ENCODE peak calls at places on chromosomes 12 and 14, in eight cellular contexts. B, Z, D, Q, V, Y, J and L are unnamed samples. For H3K27me3, the result is how much of the 10 kb centered on the place peaks cover.

GRCh38 chr14:89503458-89503996 is 86.5 kb upstream of the FOXN3 start:
- DNase-seq in B (no peak), Z (no peak), D (no peak), Q (no peak), V (no peak), Y (no peak), J (no peak), L (no peak)

GRCh38 chr12:132158677-132159554 is 14.7 kb downstream of the NOC4L start:
- DNase-seq in B (no peak), Z (no peak), D (peak), Q (no peak), V (no peak), Y (peak), J (no peak), L (no peak)

GRCh38 chr14:70278281-70278680 is 81.2 kb downstream of the COX16 start:
- DNase-seq in B (no peak), Z (no peak), D (no peak), Q (no peak), V (no peak), Y (no peak), J (no peak), L (no peak)

GRCh38 chr12:25769076-25769945 is 189.2 kb upstream of the RASSF8 start:
- DNase-seq in B (no peak), Z (no peak), D (no peak), Q (no peak), V (no peak), Y (no peak), J (no peak), L (no peak)

GRCh38 chr14:102775855-102776760 is 1.1 kb upstream of the TRAF3 start:
- DNase-seq in B (peak), Z (peak), D (peak), Q (peak), V (peak), Y (no peak), J (peak), L (peak)

GRCh38 chr12:59660148-59660547 is 64.3 kb downstream of the SLC16A7 start:
- DNase-seq in B (no peak), Z (no peak), D (no peak), Q (no peak), V (no peak), Y (no peak), J (no peak), L (no peak)

GRCh38 chr12:4997939-4998338 is 45.7 kb upstream of the KCNA5 start:
- DNase-seq in B (no peak), Z (no peak), D (peak), Q (no peak), V (no peak), Y (no peak), J (peak), L (no peak)

GRCh38 chr12:78880078-78880477 is 15.5 kb downstream of the SYT1 start:
- DNase-seq in B (no peak), Z (no peak), D (no peak), Q (no peak), V (no peak), Y (no peak), J (no peak), L (no peak)

GRCh38 chr12:131865196-131865875 is 29.1 kb upstream of the ULK1 start:
- DNase-seq in B (no peak), Z (no peak), D (peak), Q (no peak), V (no peak), Y (no peak), J (no peak), L (peak)

GRCh38 chr14:78595797-78596196 is 425.6 kb downstream of the NRXN3 start:
- DNase-seq in B (no peak), Z (no peak), D (no peak), Q (no peak), V (no peak), Y (no peak), J (no peak), L (peak)

GRCh38 chr12:128844031-128844635 is 9.1 kb upstream of the GLT1D1 start:
- DNase-seq in B (no peak), Z (no peak), D (peak), Q (no peak), V (no peak), Y (no peak), J (no peak), L (peak)

GRCh38 chr12:66603458-66603857 is 75.4 kb downstream of the GRIP1 start:
- DNase-seq in B (no peak), Z (no peak), D (no peak), Q (peak), V (no peak), Y (no peak), J (no peak), L (no peak)

GRCh38 chr12:74903522-74903921 is 306.1 kb downstream of the KCNC2 start:
- DNase-seq in B (no peak), Z (no peak), D (no peak), Q (no peak), V (no peak), Y (no peak), J (no peak), L (peak)

GRCh38 chr12:3035815-3036702 is 41.1 kb upstream of the TSPAN9 start:
- DNase-seq in B (no peak), Z (no peak), D (peak), Q (no peak), V (no peak), Y (no peak), J (no peak), L (peak)

GRCh38 chr14:82889701-82890100 is 1356.0 kb upstream of the SEL1L start:
- DNase-seq in B (no peak), Z (no peak), D (no peak), Q (no peak), V (no peak), Y (no peak), J (no peak), L (no peak)

GRCh38 chr12:77847665-77848431 is 17.2 kb downstream of the NAV3 start:
- DNase-seq in B (no peak), Z (no peak), D (no peak), Q (no peak), V (no peak), Y (no peak), J (no peak), L (no peak)

GRCh38 chr14:23572841-23573240 is 5.2 kb upstream of the AP1G2 start:
- DNase-seq in B (no peak), Z (no peak), D (peak), Q (no peak), V (no peak), Y (no peak), J (no peak), L (no peak)

GRCh38 chr14:23573384-23573783 is 5.2 kb downstream of the JPH4 start:
- DNase-seq in B (no peak), Z (no peak), D (no peak), Q (peak), V (peak), Y (no peak), J (no peak), L (peak)

GRCh38 chr14:23577004-23577681 is 1.4 kb downstream of the JPH4 start:
- DNase-seq in B (no peak), Z (no peak), D (no peak), Q (peak), V (peak), Y (no peak), J (no peak), L (peak)

GRCh38 chr14:23572524-23572828 is 4.9 kb upstream of the AP1G2 start:
- DNase-seq in B (no peak), Z (no peak), D (no peak), Q (no peak), V (no peak), Y (no peak), J (no peak), L (no peak)

DNA sequence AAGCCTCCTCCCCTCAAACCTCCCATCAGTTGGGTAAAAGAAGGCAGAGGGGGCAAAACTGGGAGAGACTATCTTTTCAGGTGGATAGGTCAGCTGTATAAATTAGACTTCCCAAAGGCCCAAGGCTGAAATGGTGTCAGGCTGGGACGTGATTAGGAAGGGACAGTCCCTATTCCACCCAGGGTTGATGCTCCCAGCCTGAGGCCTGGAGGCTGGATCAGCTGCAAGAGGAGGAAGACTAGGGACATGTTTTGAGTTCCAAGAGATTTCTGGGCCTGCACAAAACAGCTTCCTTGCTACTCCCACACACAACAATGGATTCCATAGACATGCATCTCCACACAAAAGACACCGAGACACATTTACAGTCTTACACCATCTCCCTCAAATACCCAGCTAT is 3.5 kb downstream of the JPH4 start:
- DNase-seq in B (no peak), Z (no peak), D (no peak), Q (no peak), V (peak), Y (no peak), J (no peak), L (peak)
- H3K27me3 ChIP-seq in B (under half), Z (under half), D (under half), Q (under half), V (half or more), Y (half or more), J (under half), L (under half)

GRCh38 chr12:51869931-51870330 is 18.0 kb upstream of the ANKRD33 start:
- DNase-seq in B (no peak), Z (no peak), D (peak), Q (no peak), V (no peak), Y (no peak), J (no peak), L (peak)
- H3K27me3 ChIP-seq in B (under half), Z (under half), D (under half), Q (under half), V (half or more), Y (half or more), J (under half), L (half or more)

GRCh38 chr12:602700-603068 is 60.6 kb downstream of the NINJ2 start:
- DNase-seq in B (no peak), Z (no peak), D (no peak), Q (no peak), V (no peak), Y (no peak), J (no peak), L (no peak)

GRCh38 chr12:604956-605355 is 58.3 kb downstream of the NINJ2 start:
- DNase-seq in B (no peak), Z (no peak), D (no peak), Q (no peak), V (no peak), Y (no peak), J (no peak), L (no peak)

GRCh38 chr12:601976-602699 is 61.1 kb downstream of the NINJ2 start:
- DNase-seq in B (no peak), Z (no peak), D (no peak), Q (no peak), V (no peak), Y (no peak), J (no peak), L (no peak)

GRCh38 chr12:597926-598568 is 65.2 kb downstream of the NINJ2 start:
- DNase-seq in B (no peak), Z (no peak), D (no peak), Q (no peak), V (no peak), Y (no peak), J (no peak), L (peak)

GRCh38 chr12:599756-600155 is 63.5 kb downstream of the NINJ2 start:
- DNase-seq in B (no peak), Z (no peak), D (no peak), Q (no peak), V (no peak), Y (no peak), J (no peak), L (no peak)
- H3K27me3 ChIP-seq in B (under half), Z (under half), D (under half), Q (under half), V (under half), Y (under half), J (under half), L (under half)

DNA sequence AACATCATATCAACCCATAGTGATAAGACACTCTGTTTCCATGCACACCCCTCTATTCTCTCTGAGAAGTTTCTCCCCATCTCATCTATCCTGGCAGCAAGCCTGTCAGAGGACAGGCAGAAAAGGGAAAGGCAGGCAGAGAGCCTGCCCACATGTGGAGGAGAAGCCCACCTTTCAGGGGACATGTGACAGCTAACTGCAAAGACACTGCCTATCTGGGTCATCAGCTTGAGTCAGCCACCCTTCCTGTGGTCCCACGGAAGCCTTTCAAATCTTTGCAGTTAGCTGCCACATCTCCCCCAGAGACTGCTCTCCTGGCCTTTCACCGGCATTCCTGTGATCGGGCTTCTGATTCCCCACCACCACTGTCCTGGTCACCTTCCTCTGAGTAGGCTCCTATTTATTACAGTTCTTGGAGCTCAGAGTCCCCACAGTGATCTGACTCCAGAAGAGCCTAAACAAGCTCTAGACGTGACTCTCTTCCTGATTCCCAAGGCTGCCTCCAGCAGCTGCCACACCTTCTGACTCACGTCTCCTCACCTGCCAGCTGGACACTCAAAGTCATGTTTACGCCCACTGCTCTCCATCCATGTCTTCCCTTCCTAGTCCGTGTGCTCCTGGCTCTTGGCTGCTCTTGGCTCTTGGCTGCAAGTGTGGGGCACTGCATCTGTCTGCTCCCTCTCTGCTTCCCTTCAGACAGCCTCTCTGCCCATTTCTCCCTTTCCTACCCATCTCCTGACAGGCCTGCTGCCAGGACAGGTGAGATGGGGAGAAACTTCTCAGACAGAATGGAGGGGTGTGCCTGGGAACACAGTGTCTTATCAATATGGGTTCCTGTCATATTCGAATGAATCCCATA is 7.5 kb upstream of the KRT1 start:
- DNase-seq in B (no peak), Z (no peak), D (no peak), Q (no peak), V (no peak), Y (no peak), J (no peak), L (no peak)
- H3K27me3 ChIP-seq in B (under half), Z (under half), D (under half), Q (under half), V (half or more), Y (half or more), J (under half), L (under half)

GRCh38 chr14:104375551-104376201 is 203.9 kb upstream of the C14orf180 start:
- DNase-seq in B (no peak), Z (no peak), D (peak), Q (no peak), V (no peak), Y (no peak), J (no peak), L (no peak)

GRCh38 chr14:104376202-104377140 is 203.1 kb upstream of the C14orf180 start:
- DNase-seq in B (no peak), Z (no peak), D (peak), Q (no peak), V (no peak), Y (no peak), J (no peak), L (no peak)

GRCh38 chr14:104377256-104377655 is 202.3 kb upstream of the C14orf180 start:
- DNase-seq in B (no peak), Z (no peak), D (no peak), Q (no peak), V (no peak), Y (no peak), J (no peak), L (no peak)

GRCh38 chr14:104382361-104383087 is 197.0 kb upstream of the C14orf180 start:
- DNase-seq in B (no peak), Z (no peak), D (no peak), Q (no peak), V (no peak), Y (peak), J (no peak), L (peak)

DNA sequence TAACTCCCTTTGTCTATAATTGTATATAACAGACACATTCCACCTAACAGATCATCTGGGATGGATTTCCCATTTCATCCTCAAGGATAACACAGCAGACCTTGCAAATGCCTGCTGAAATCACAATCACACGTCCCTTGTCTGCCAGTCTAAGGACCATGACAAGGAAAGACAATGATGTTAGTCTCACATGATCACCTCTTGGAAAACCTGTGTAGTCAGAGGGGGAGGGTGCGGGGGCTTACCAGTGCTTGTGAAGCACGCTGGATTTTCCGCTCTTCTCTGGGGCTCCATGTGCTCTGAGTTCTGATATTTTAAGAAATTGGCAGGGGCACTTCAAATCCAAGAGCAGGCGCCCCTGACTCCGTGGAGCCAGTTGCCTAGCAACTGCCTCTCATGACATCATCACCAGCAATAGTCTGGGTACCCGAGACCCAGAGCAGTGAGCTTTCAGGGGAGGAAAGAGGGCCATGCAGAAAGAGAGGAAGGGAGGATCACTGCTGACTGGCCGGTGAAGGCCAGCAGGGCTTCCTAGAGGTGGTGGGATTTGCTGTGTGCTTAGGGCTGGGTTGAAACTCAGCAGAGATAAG is 200.8 kb upstream of the C14orf180 start:
- DNase-seq in B (no peak), Z (no peak), D (peak), Q (no peak), V (no peak), Y (no peak), J (no peak), L (no peak)
- H3K27me3 ChIP-seq in B (under half), Z (under half), D (under half), Q (under half), V (under half), Y (half or more), J (under half), L (under half)

GRCh38 chr12:27970391-27970980 is 2.0 kb downstream of the PTHLH start:
- DNase-seq in B (no peak), Z (peak), D (peak), Q (peak), V (no peak), Y (no peak), J (peak), L (peak)
- H3K27me3 ChIP-seq in B (under half), Z (half or more), D (under half), Q (under half), V (half or more), Y (half or more), J (under half), L (half or more)

GRCh38 chr12:114697741-114698565 is 14.0 kb upstream of the TBX3 start:
- DNase-seq in B (no peak), Z (no peak), D (no peak), Q (no peak), V (no peak), Y (no peak), J (no peak), L (peak)
- H3K27me3 ChIP-seq in B (under half), Z (half or more), D (under half), Q (under half), V (half or more), Y (half or more), J (half or more), L (half or more)

DNA sequence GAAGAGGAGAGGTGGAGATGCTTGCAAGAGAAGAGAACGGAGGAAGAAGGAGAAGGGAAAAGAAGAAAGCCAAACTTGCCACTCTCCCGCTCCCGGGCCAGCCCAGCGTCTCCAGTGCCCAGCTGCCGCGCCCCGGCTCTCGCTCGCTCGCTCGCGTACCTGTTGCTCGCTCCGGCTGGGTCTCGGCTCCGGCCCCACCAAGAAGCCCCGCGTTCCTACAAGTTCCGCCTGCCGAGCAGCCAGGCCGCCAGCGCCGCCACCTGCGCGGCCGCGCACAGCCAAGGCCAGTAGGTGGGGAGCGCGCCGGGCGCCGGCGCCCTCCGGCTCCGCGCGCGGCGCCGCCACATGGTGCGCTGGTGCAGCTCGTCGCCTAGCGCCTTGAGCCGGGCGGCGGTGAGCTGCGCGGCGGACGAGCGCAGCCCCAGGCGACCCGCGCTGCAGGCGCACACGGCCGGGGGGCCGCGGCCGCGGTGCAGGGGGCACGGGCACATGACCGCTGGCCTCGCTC is 370 bp downstream of the HRK start:
- DNase-seq in B (peak), Z (peak), D (no peak), Q (peak), V (peak), Y (peak), J (peak), L (peak)
- H3K27me3 ChIP-seq in B (under half), Z (under half), D (under half), Q (under half), V (half or more), Y (half or more), J (under half), L (half or more)